ENCODE peak calls at places on chromosome 10, in four cellular contexts. M, E, Q and Y are unnamed samples.

GRCh38 chr10:16950686-16951681 is 133.8 kb upstream of the RSU1 start:
- DNase-seq in M (no peak), E (peak), Q (peak), Y (no peak)

GRCh38 chr10:7428673-7429350 is 18.0 kb upstream of the SFMBT2 start:
- DNase-seq in M (no peak), E (no peak), Q (peak), Y (no peak)

GRCh38 chr10:43235070-43235900 is 31.6 kb downstream of the RASGEF1A start:
- DNase-seq in M (peak), E (no peak), Q (no peak), Y (no peak)

GRCh38 chr10:127790165-127790564 is 53.2 kb downstream of the FOXI2 start:
- DNase-seq in M (no peak), E (no peak), Q (no peak), Y (no peak)

GRCh38 chr10:80122746-80123145 is 9.8 kb upstream of the PLAC9 start:
- DNase-seq in M (no peak), E (no peak), Q (no peak), Y (no peak)

GRCh38 chr10:35643976-35644799 is 2.1 kb upstream of the FZD8 start:
- DNase-seq in M (no peak), E (no peak), Q (no peak), Y (no peak)

GRCh38 chr10:69576334-69577011 is 3.3 kb upstream of the NEUROG3 start:
- DNase-seq in M (no peak), E (no peak), Q (no peak), Y (no peak)

GRCh38 chr10:113740850-113741249 is 10.6 kb upstream of the PLEKHS1 start:
- DNase-seq in M (no peak), E (no peak), Q (no peak), Y (no peak)

GRCh38 chr10:725786-726185 is 36.3 kb upstream of the DIP2C start:
- DNase-seq in M (no peak), E (no peak), Q (no peak), Y (peak)

GRCh38 chr10:89235073-89235798 is 16.3 kb downstream of the LIPA start:
- DNase-seq in M (peak), E (peak), Q (no peak), Y (no peak)

GRCh38 chr10:131832056-131832685 is 68.6 kb upstream of the PPP2R2D start:
- DNase-seq in M (peak), E (no peak), Q (no peak), Y (no peak)

GRCh38 chr10:28149760-28150159 is 150.9 kb upstream of the ODAD2 start:
- DNase-seq in M (no peak), E (no peak), Q (no peak), Y (no peak)

GRCh38 chr10:112958275-112958995 is 8.4 kb downstream of the TCF7L2 start:
- DNase-seq in M (no peak), E (peak), Q (peak), Y (peak)

GRCh38 chr10:46215426-46215825 is 71.4 kb upstream of the ANTXRL start:
- DNase-seq in M (no peak), E (no peak), Q (no peak), Y (no peak)

GRCh38 chr10:119333146-119333792 is 125.9 kb downstream of the GRK5 start:
- DNase-seq in M (no peak), E (peak), Q (no peak), Y (peak)

GRCh38 chr10:44973323-44974081 is 5.1 kb downstream of the DEPP1 start:
- DNase-seq in M (no peak), E (no peak), Q (no peak), Y (no peak)

GRCh38 chr10:76031769-76032441 is 600.5 kb downstream of the LRMDA start:
- DNase-seq in M (no peak), E (no peak), Q (no peak), Y (no peak)

GRCh38 chr10:59465089-59465488 is 102.7 kb upstream of the FAM13C start:
- DNase-seq in M (no peak), E (peak), Q (peak), Y (no peak)

GRCh38 chr10:48505394-48506112 is 99.3 kb downstream of the ARHGAP22 start:
- DNase-seq in M (no peak), E (no peak), Q (no peak), Y (no peak)

GRCh38 chr10:95663496-95663895 is 7.0 kb upstream of the ALDH18A1 start:
- DNase-seq in M (no peak), E (no peak), Q (no peak), Y (no peak)

GRCh38 chr10:3981300-3981699 is 196.3 kb upstream of the KLF6 start:
- DNase-seq in M (no peak), E (no peak), Q (no peak), Y (no peak)

GRCh38 chr10:34677591-34677990 is 137.5 kb downstream of the PARD3 start:
- DNase-seq in M (no peak), E (no peak), Q (no peak), Y (no peak)

GRCh38 chr10:88254091-88254490 is 329.0 kb downstream of the RNLS start:
- DNase-seq in M (peak), E (peak), Q (peak), Y (peak)

GRCh38 chr10:4835494-4835918 is 9.5 kb downstream of the AKR1E2 start:
- DNase-seq in M (no peak), E (no peak), Q (no peak), Y (no peak)

GRCh38 chr10:17273403-17273802 is 45.4 kb downstream of the VIM start:
- DNase-seq in M (no peak), E (peak), Q (no peak), Y (peak)

GRCh38 chr10:6108631-6109443 is 20.0 kb downstream of the RBM17 start:
- DNase-seq in M (no peak), E (no peak), Q (no peak), Y (no peak)

GRCh38 chr10:79938728-79939380 is 10.1 kb downstream of the SFTPD start:
- DNase-seq in M (peak), E (no peak), Q (no peak), Y (no peak)

GRCh38 chr10:125072824-125073223 is 87.5 kb downstream of the CTBP2 start:
- DNase-seq in M (no peak), E (no peak), Q (no peak), Y (no peak)

GRCh38 chr10:49139866-49140195 is 6.0 kb upstream of the FAM170B start:
- DNase-seq in M (no peak), E (peak), Q (peak), Y (peak)

GRCh38 chr10:2949948-2950354 is 117.4 kb upstream of the PFKP start:
- DNase-seq in M (no peak), E (no peak), Q (peak), Y (no peak)

GRCh38 chr10:75568721-75569120 is 137.3 kb downstream of the LRMDA start:
- DNase-seq in M (no peak), E (no peak), Q (no peak), Y (no peak)

GRCh38 chr10:63710703-63711102 is 189.5 kb downstream of the REEP3 start:
- DNase-seq in M (no peak), E (no peak), Q (no peak), Y (no peak)

GRCh38 chr10:48574322-48574796 is 30.5 kb downstream of the ARHGAP22 start:
- DNase-seq in M (no peak), E (no peak), Q (no peak), Y (no peak)

GRCh38 chr10:61320257-61320587 is 133.0 kb downstream of the TMEM26 start:
- DNase-seq in M (no peak), E (no peak), Q (no peak), Y (no peak)

GRCh38 chr10:110324201-110324804 is 19.6 kb upstream of the SMNDC1 start:
- DNase-seq in M (no peak), E (no peak), Q (no peak), Y (no peak)

GRCh38 chr10:62451606-62451965 is 77.4 kb downstream of the ZNF365 start:
- DNase-seq in M (no peak), E (no peak), Q (no peak), Y (no peak)

GRCh38 chr10:77518910-77519274 is 118.7 kb downstream of the KCNMA1 start:
- DNase-seq in M (no peak), E (no peak), Q (no peak), Y (no peak)

DNA sequence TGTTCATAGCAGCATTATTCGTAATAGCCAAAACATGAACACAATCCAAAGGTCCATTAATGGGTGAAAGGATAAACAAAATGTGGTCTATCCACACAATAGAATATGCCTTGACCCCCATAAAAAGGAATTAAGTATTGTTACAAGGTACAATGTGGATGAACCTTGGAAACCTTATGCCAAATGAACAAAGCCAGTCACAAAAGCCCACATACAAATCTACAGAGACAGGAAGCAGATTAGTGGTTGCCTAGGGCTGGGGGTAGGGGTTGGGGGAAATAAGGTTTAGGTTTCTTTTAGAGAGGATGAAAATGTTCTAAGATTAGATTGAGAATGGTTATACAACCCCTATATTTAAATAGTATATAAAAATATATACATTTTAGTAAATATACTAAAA is 34.8 kb downstream of the PIP4K2A start:
- DNase-seq in M (no peak), E (no peak), Q (no peak), Y (no peak)
- H3K4me3 ChIP-seq in M (no peak), E (no peak), Q (no peak), Y (no peak)

GRCh38 chr10:97869091-97870042 is 19.7 kb downstream of the GOLGA7B start:
- DNase-seq in M (peak), E (peak), Q (peak), Y (no peak)
- TF ChIP-seq CTCF in M (peak), E (peak), Q (peak), Y (peak)

GRCh38 chr10:133238066-133238804 is 580 bp downstream of the VENTX start:
- DNase-seq in M (no peak), E (no peak), Q (no peak), Y (no peak)

GRCh38 chr10:133239990-133240389 is 2.3 kb downstream of the VENTX start:
- DNase-seq in M (no peak), E (no peak), Q (no peak), Y (no peak)

GRCh38 chr10:133242611-133243356 is 5.1 kb downstream of the VENTX start:
- DNase-seq in M (no peak), E (no peak), Q (no peak), Y (no peak)

GRCh38 chr10:133243593-133243992 is 5.9 kb downstream of the VENTX start:
- DNase-seq in M (no peak), E (no peak), Q (no peak), Y (no peak)

DNA sequence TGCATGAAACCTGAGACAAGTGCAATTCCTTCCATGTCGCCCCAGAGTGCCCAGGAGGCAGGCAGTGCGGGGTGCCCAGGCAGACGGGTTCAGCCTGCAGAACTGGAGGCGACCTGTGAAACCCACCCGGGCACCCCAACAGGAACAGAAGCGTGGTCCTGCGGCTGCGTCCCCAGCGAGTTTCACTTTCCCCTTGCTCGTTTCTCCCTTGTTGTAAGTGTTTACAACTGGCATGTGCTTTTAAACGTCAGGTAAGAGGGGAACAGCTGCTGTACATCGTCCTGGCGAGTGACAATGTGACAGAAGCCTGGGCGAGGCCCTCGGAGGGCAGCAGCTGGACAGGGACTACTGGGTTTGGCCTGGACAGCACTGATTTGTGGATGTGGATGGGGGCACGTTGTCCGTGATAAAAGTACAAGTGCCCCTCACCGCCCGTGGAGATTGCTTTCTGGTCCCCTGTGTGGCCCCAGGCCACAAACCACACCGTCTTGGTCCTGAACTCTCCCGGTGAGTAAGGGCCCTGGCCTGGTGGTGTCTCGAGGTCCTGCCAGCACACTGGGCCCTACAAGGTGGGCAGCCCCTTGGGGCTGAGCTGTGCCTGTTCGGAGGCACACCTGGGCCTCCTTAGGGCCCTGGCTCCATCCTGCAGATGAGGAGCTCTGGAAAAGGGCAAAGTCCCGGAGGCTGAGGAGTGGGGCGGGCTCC is 4.0 kb downstream of the VENTX start:
- DNase-seq in M (no peak), E (no peak), Q (no peak), Y (no peak)
- H3K4me3 ChIP-seq in M (no peak), E (no peak), Q (no peak), Y (no peak)

GRCh38 chr10:21173964-21174669 is 277.0 kb upstream of the NEBL start:
- DNase-seq in M (no peak), E (no peak), Q (no peak), Y (no peak)
- TF ChIP-seq CTCF in M (no peak), E (no peak), Q (no peak), Y (no peak)

DNA sequence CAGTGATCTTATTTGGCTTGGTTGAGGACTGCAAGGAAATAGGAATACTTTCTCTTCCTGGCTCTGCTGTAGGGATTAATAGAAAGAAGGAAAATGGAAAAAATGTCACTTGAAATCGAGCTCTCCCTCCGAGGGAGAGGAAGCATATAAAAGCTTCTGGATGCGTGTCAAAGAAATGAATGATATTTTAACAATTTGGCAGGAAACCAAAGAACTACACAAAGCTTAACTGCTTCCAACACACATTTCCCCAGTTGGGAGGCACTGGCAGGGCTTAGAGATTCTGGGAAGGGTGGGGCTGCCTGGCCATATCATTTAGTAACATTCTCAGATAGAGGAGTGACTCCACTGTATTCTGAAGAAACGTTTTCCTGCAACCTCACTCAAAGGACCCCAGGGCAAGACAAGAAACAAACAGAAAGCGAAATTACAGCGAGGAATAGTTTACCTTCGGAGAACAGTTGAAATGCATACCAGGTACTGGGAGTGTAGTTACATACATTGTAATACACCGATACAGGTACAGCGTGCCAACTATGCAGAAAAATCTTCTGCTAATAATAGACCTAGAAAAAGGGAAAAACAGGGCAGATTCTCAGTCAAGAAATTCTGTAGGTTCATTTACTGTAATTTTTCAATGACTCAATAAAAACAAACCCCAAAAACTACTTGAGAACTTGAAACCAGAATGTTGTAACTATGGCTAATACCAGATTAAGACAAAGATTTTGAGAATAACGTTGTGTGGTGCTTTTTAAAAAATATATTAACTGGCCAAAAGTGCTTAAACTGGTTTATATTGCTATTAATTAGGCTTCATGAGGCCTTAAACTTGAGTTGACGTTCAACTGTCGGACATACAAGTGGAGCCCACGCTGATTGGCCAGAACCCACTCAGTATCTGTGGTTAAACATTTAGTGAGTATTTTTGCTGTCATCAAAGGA is 75.7 kb upstream of the ASAH2 start:
- DNase-seq in M (peak), E (peak), Q (peak), Y (peak)
- H3K4me3 ChIP-seq in M (peak), E (no peak), Q (no peak), Y (no peak)

GRCh38 chr10:101001225-101002035 is 1.8 kb downstream of the LZTS2 start:
- DNase-seq in M (peak), E (peak), Q (peak), Y (no peak)
- TF ChIP-seq CTCF in M (no peak), E (no peak), Q (no peak), Y (no peak)

GRCh38 chr10:21514808-21515580 is 10.5 kb downstream of the SKIDA1 start:
- DNase-seq in M (no peak), E (no peak), Q (no peak), Y (no peak)
- H3K4me3 ChIP-seq in M (no peak), E (peak), Q (peak), Y (peak)

GRCh38 chr10:19412531-19412930 is 363.9 kb downstream of the MALRD1 start:
- DNase-seq in M (no peak), E (no peak), Q (peak), Y (no peak)
- TF ChIP-seq CTCF in M (peak), E (no peak), Q (peak), Y (peak)